ENCODE peak calls at places on chromosomes 16 and 17, in four cellular contexts. D, Y, R and P are unnamed samples.

GRCh38 chr17:51869387-51869786 is 289.1 kb downstream of the CA10 start:
- DNase-seq in R (peak; percentile 56), D (peak; percentile 10), Y (no peak), P (no peak)

GRCh38 chr16:81128726-81129524 is 32.7 kb upstream of the GCSH start:
- DNase-seq in R (no peak), Y (no peak), D (no peak), P (no peak)

GRCh38 chr17:71412803-71413202 is 708.0 kb upstream of the SOX9 start:
- DNase-seq in D (peak; percentile 95), Y (peak; percentile 94), R (peak; percentile 95), P (peak; percentile 89)

GRCh38 chr17:80219777-80220708 is at the start of the genes SGSH and SLC26A11:
- DNase-seq in R (peak; percentile 68), Y (no peak), D (peak; percentile 30), P (peak; percentile 14)

GRCh38 chr17:5203178-5203907 is 11.7 kb upstream of the ZNF594 start:
- DNase-seq in D (peak; percentile 59), Y (no peak), R (no peak), P (no peak)

GRCh38 chr17:61770043-61770442 is 93.3 kb downstream of the BRIP1 start:
- DNase-seq in Y (no peak), D (no peak), R (no peak), P (no peak)

GRCh38 chr17:4597975-4598374 is 13.6 kb downstream of the SMTNL2 start:
- DNase-seq in Y (no peak), D (no peak), R (no peak), P (no peak)

GRCh38 chr16:58267524-58268243 is 27.1 kb downstream of the PRSS54 start:
- DNase-seq in R (no peak), D (no peak), Y (no peak), P (no peak)

GRCh38 chr17:10114931-10115535 is 83.4 kb downstream of the GAS7 start:
- DNase-seq in R (no peak), Y (peak; percentile 85), D (peak; percentile 98), P (peak; percentile 89)

GRCh38 chr17:40242774-40243173 is 23.7 kb downstream of the WIPF2 start:
- DNase-seq in Y (no peak), D (peak; percentile 36), R (no peak), P (no peak)

GRCh38 chr17:69828087-69828486 is 246.9 kb upstream of the KCNJ16 start:
- DNase-seq in Y (no peak), R (no peak), D (peak; percentile 66), P (no peak)

GRCh38 chr17:6502871-6503509 is 53.4 kb downstream of the PITPNM3 start:
- DNase-seq in R (no peak), Y (no peak), D (no peak), P (no peak)

GRCh38 chr16:87821346-87822001 is 47.8 kb downstream of the SLC7A5 start:
- DNase-seq in Y (no peak), R (no peak), D (no peak), P (no peak)

GRCh38 chr16:79632289-79632688 is 31.8 kb upstream of the MAF start:
- DNase-seq in Y (no peak), R (no peak), D (no peak), P (no peak)

GRCh38 chr17:43406676-43407645 is 8.2 kb downstream of the ARL4D start:
- DNase-seq in R (no peak), D (peak; percentile 57), Y (peak; percentile 54), P (peak; percentile 55)

GRCh38 chr17:45338023-45338781 is 21.4 kb upstream of the MAP3K14 start:
- DNase-seq in Y (no peak), R (no peak), D (peak; percentile 24), P (no peak)

GRCh38 chr17:39744836-39745215 is 7.1 kb downstream of the GRB7 start:
- DNase-seq in R (no peak), Y (no peak), D (no peak), P (no peak)

GRCh38 chr16:4700380-4700996 is 7.1 kb downstream of the NUDT16L1 start:
- DNase-seq in D (no peak), R (no peak), Y (no peak), P (no peak)

GRCh38 chr17:8755590-8756255 is 2.6 kb downstream of the SPDYE4 start:
- DNase-seq in R (no peak), Y (no peak), D (no peak), P (no peak)

GRCh38 chr17:78734841-78735641 is 47.0 kb downstream of the CYTH1 start:
- DNase-seq in R (no peak), Y (no peak), D (no peak), P (no peak)

GRCh38 chr16:29702307-29702706 is 23.3 kb downstream of the QPRT start:
- DNase-seq in D (no peak), Y (no peak), R (no peak), P (no peak)

GRCh38 chr16:69535123-69536050 is 30.4 kb upstream of the NFAT5 start:
- DNase-seq in R (no peak), Y (no peak), D (peak; percentile 55), P (no peak)